ENCODE peak calls at places on chromosomes 7 and 10, in seven cellular contexts. One of them, this sample, is unnamed. For H3K27me3, the result is how much of the 10 kb centered on the place peaks cover.

GRCh38 chr10:114539623-114540022 is 118.5 kb downstream of the ABLIM1 start:
- DNase-seq in tibial nerve: no peak
- DNase-seq in WERI-Rb-1: no peak
- DNase-seq in vagina: no peak
- DNase-seq in heart right ventricle: no peak
- DNase-seq in ovary: no peak
- DNase-seq in breast epithelium: no peak
- DNase-seq in this sample: no peak

GRCh38 chr10:93074137-93074596 is 474 bp downstream of the CYP26A1 start:
- DNase-seq in ovary: no peak
- DNase-seq in vagina: no peak
- DNase-seq in tibial nerve: no peak
- DNase-seq in WERI-Rb-1: peak
- DNase-seq in breast epithelium: no peak
- DNase-seq in heart right ventricle: no peak
- DNase-seq in this sample: no peak

GRCh38 chr10:115092555-115093285 is 445 bp upstream of the ATRNL1 start:
- DNase-seq in tibial nerve: no peak
- DNase-seq in vagina: no peak
- DNase-seq in breast epithelium: no peak
- DNase-seq in heart right ventricle: peak
- DNase-seq in WERI-Rb-1: peak
- DNase-seq in ovary: peak
- DNase-seq in this sample: no peak

GRCh38 chr7:127907638-127908040 is 123.6 kb downstream of the LRRC4 start:
- DNase-seq in WERI-Rb-1: no peak
- DNase-seq in breast epithelium: no peak
- DNase-seq in ovary: no peak
- DNase-seq in heart right ventricle: no peak
- DNase-seq in tibial nerve: no peak
- DNase-seq in vagina: no peak
- DNase-seq in this sample: no peak

GRCh38 chr10:91389636-91390512 is 20.3 kb upstream of the HECTD2 start:
- DNase-seq in ovary: no peak
- DNase-seq in vagina: no peak
- DNase-seq in heart right ventricle: peak
- DNase-seq in breast epithelium: no peak
- DNase-seq in WERI-Rb-1: no peak
- DNase-seq in tibial nerve: peak
- DNase-seq in this sample: no peak

GRCh38 chr10:110077436-110078120 is 69.8 kb downstream of the ADD3 start:
- DNase-seq in vagina: no peak
- DNase-seq in heart right ventricle: no peak
- DNase-seq in breast epithelium: no peak
- DNase-seq in ovary: no peak
- DNase-seq in WERI-Rb-1: no peak
- DNase-seq in tibial nerve: no peak
- DNase-seq in this sample: peak

GRCh38 chr10:29642996-29643395 is 8.2 kb upstream of the SVIL start:
- DNase-seq in heart right ventricle: peak
- DNase-seq in breast epithelium: no peak
- DNase-seq in vagina: no peak
- DNase-seq in WERI-Rb-1: no peak
- DNase-seq in tibial nerve: peak
- DNase-seq in ovary: peak
- DNase-seq in this sample: no peak

GRCh38 chr10:86535057-86535882 is 13.7 kb upstream of the WAPL start:
- DNase-seq in breast epithelium: peak
- DNase-seq in vagina: no peak
- DNase-seq in ovary: peak
- DNase-seq in tibial nerve: peak
- DNase-seq in WERI-Rb-1: no peak
- DNase-seq in heart right ventricle: peak
- DNase-seq in this sample: no peak

GRCh38 chr10:21080246-21080645 is 183.1 kb upstream of the NEBL start:
- DNase-seq in heart right ventricle: no peak
- DNase-seq in tibial nerve: no peak
- DNase-seq in vagina: no peak
- DNase-seq in ovary: no peak
- DNase-seq in WERI-Rb-1: no peak
- DNase-seq in breast epithelium: no peak
- DNase-seq in this sample: no peak

GRCh38 chr7:134458341-134458805 is 527 bp downstream of the AKR1B1 start:
- DNase-seq in tibial nerve: peak
- DNase-seq in ovary: peak
- DNase-seq in vagina: no peak
- DNase-seq in heart right ventricle: peak
- DNase-seq in WERI-Rb-1: peak
- DNase-seq in breast epithelium: no peak
- DNase-seq in this sample: peak

GRCh38 chr7:142323706-142324105 is 65.8 kb upstream of the PRSS58 start:
- DNase-seq in heart right ventricle: no peak
- DNase-seq in vagina: no peak
- DNase-seq in tibial nerve: peak
- DNase-seq in breast epithelium: no peak
- DNase-seq in WERI-Rb-1: peak
- DNase-seq in ovary: no peak
- DNase-seq in this sample: no peak

GRCh38 chr7:128830231-128831177 is at the start of gene FLNC:
- DNase-seq in breast epithelium: no peak
- DNase-seq in vagina: no peak
- DNase-seq in ovary: peak
- DNase-seq in tibial nerve: no peak
- DNase-seq in heart right ventricle: peak
- DNase-seq in WERI-Rb-1: no peak
- DNase-seq in this sample: no peak

GRCh38 chr7:96244992-96245292 is 77.0 kb downstream of the SLC25A13 start:
- DNase-seq in tibial nerve: no peak
- DNase-seq in vagina: no peak
- DNase-seq in ovary: no peak
- DNase-seq in heart right ventricle: no peak
- DNase-seq in WERI-Rb-1: no peak
- DNase-seq in breast epithelium: no peak
- DNase-seq in this sample: no peak

GRCh38 chr7:96248405-96248804 is 73.5 kb downstream of the SLC25A13 start:
- DNase-seq in tibial nerve: no peak
- DNase-seq in vagina: no peak
- DNase-seq in breast epithelium: no peak
- DNase-seq in ovary: no peak
- DNase-seq in WERI-Rb-1: no peak
- DNase-seq in heart right ventricle: no peak
- DNase-seq in this sample: no peak

GRCh38 chr7:96250776-96251361 is 71.0 kb downstream of the SLC25A13 start:
- DNase-seq in WERI-Rb-1: no peak
- DNase-seq in heart right ventricle: no peak
- DNase-seq in tibial nerve: no peak
- DNase-seq in ovary: no peak
- DNase-seq in vagina: no peak
- DNase-seq in breast epithelium: no peak
- DNase-seq in this sample: no peak

GRCh38 chr7:96244244-96244991 is 77.5 kb downstream of the SLC25A13 start:
- DNase-seq in heart right ventricle: no peak
- DNase-seq in WERI-Rb-1: no peak
- DNase-seq in tibial nerve: no peak
- DNase-seq in ovary: no peak
- DNase-seq in vagina: no peak
- DNase-seq in breast epithelium: no peak
- DNase-seq in this sample: no peak

DNA sequence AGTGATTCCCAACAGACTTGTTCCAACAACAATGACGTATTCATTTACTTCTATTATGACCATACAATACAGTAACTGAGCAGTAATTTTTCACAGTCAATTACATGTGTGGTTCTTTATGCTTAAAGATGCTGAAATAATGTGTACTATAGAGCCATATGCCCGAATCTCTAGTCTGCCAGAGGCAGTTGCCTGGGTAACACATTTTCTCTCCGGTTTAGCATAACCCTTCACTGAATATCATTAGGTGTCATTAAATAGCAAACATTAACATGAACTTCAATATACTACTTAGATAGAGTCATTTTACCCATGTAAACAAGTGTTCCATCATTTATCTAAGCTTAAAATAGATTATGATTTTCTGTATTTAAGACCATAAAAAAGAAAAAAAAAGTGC is 74.9 kb downstream of the SLC25A13 start:
- DNase-seq in tibial nerve: no peak
- DNase-seq in heart right ventricle: no peak
- DNase-seq in breast epithelium: no peak
- DNase-seq in vagina: no peak
- DNase-seq in ovary: no peak
- DNase-seq in WERI-Rb-1: no peak
- DNase-seq in this sample: no peak
- H3K27me3 ChIP-seq in tibial nerve: under half
- H3K27me3 ChIP-seq in heart right ventricle: under half
- H3K27me3 ChIP-seq in breast epithelium: under half
- H3K27me3 ChIP-seq in vagina: under half
- H3K27me3 ChIP-seq in ovary: under half
- H3K27me3 ChIP-seq in WERI-Rb-1: under half
- H3K27me3 ChIP-seq in this sample: under half

GRCh38 chr7:66138994-66139752 is 24.5 kb downstream of the CRCP start:
- DNase-seq in heart right ventricle: no peak
- DNase-seq in vagina: no peak
- DNase-seq in WERI-Rb-1: no peak
- DNase-seq in ovary: no peak
- DNase-seq in tibial nerve: no peak
- DNase-seq in breast epithelium: no peak
- DNase-seq in this sample: no peak

GRCh38 chr7:66142334-66142733 is 27.7 kb downstream of the CRCP start:
- DNase-seq in ovary: no peak
- DNase-seq in WERI-Rb-1: no peak
- DNase-seq in heart right ventricle: no peak
- DNase-seq in vagina: no peak
- DNase-seq in breast epithelium: no peak
- DNase-seq in tibial nerve: no peak
- DNase-seq in this sample: no peak

GRCh38 chr7:66143876-66144332 is 29.3 kb downstream of the CRCP start:
- DNase-seq in WERI-Rb-1: no peak
- DNase-seq in tibial nerve: no peak
- DNase-seq in heart right ventricle: no peak
- DNase-seq in breast epithelium: no peak
- DNase-seq in vagina: no peak
- DNase-seq in ovary: no peak
- DNase-seq in this sample: no peak

GRCh38 chr7:66142996-66143395 is 28.3 kb downstream of the CRCP start:
- DNase-seq in breast epithelium: no peak
- DNase-seq in heart right ventricle: no peak
- DNase-seq in tibial nerve: no peak
- DNase-seq in vagina: no peak
- DNase-seq in WERI-Rb-1: no peak
- DNase-seq in ovary: no peak
- DNase-seq in this sample: no peak

GRCh38 chr7:66140924-66141323 is 26.3 kb downstream of the CRCP start:
- DNase-seq in ovary: peak
- DNase-seq in tibial nerve: peak
- DNase-seq in heart right ventricle: peak
- DNase-seq in vagina: no peak
- DNase-seq in WERI-Rb-1: peak
- DNase-seq in breast epithelium: peak
- DNase-seq in this sample: peak
- TF ChIP-seq CTCF in ovary: peak
- TF ChIP-seq CTCF in tibial nerve: peak
- TF ChIP-seq CTCF in heart right ventricle: peak
- TF ChIP-seq CTCF in vagina: no peak
- TF ChIP-seq CTCF in WERI-Rb-1: peak
- TF ChIP-seq CTCF in breast epithelium: peak
- TF ChIP-seq CTCF in this sample: peak

GRCh38 chr7:106420741-106421140 is 136.0 kb upstream of the NAMPT start:
- DNase-seq in tibial nerve: no peak
- DNase-seq in heart right ventricle: no peak
- DNase-seq in breast epithelium: no peak
- DNase-seq in vagina: no peak
- DNase-seq in WERI-Rb-1: no peak
- DNase-seq in ovary: no peak
- DNase-seq in this sample: no peak
- H3K27ac ChIP-seq in tibial nerve: peak
- H3K27ac ChIP-seq in heart right ventricle: peak
- H3K27ac ChIP-seq in breast epithelium: peak
- H3K27ac ChIP-seq in vagina: peak
- H3K27ac ChIP-seq in WERI-Rb-1: no peak
- H3K27ac ChIP-seq in ovary: peak
- H3K27ac ChIP-seq in this sample: peak

GRCh38 chr10:49667991-49668390 is 11.5 kb upstream of the C10orf53 start:
- DNase-seq in heart right ventricle: no peak
- DNase-seq in tibial nerve: no peak
- DNase-seq in ovary: no peak
- DNase-seq in vagina: no peak
- DNase-seq in WERI-Rb-1: no peak
- DNase-seq in breast epithelium: no peak
- DNase-seq in this sample: no peak
- H3K27me3 ChIP-seq in heart right ventricle: under half
- H3K27me3 ChIP-seq in tibial nerve: under half
- H3K27me3 ChIP-seq in ovary: under half
- H3K27me3 ChIP-seq in vagina: under half
- H3K27me3 ChIP-seq in WERI-Rb-1: under half
- H3K27me3 ChIP-seq in breast epithelium: under half
- H3K27me3 ChIP-seq in this sample: under half

GRCh38 chr10:70542565-70542938 is 60.0 kb downstream of the PRF1 start:
- DNase-seq in heart right ventricle: no peak
- DNase-seq in vagina: no peak
- DNase-seq in ovary: no peak
- DNase-seq in breast epithelium: no peak
- DNase-seq in tibial nerve: no peak
- DNase-seq in WERI-Rb-1: no peak
- DNase-seq in this sample: no peak
- TF ChIP-seq CTCF in heart right ventricle: peak
- TF ChIP-seq CTCF in vagina: no peak
- TF ChIP-seq CTCF in ovary: no peak
- TF ChIP-seq CTCF in breast epithelium: peak
- TF ChIP-seq CTCF in tibial nerve: no peak
- TF ChIP-seq CTCF in WERI-Rb-1: peak
- TF ChIP-seq CTCF in this sample: no peak